ENCODE peak calls at places on chromosomes 2 and 18, in four cellular contexts. S is K562, D is H1, N is GM12891. T is an unnamed sample.

GRCh38 chr2:238127165-238128060 is 11.1 kb upstream of the KLHL30 start:
- DNase-seq in N (no peak), D (no peak), S (peak; percentile 77), T (peak; percentile 62)

GRCh38 chr2:169086893-169087467 is 17.6 kb downstream of the DHRS9 start:
- DNase-seq in S (no peak), D (no peak), N (no peak), T (no peak)

GRCh38 chr2:230956827-230957755 is 32.0 kb upstream of the GPR55 start:
- DNase-seq in D (peak; percentile 60), S (peak; percentile 19), N (no peak), T (no peak)

GRCh38 chr2:102664439-102665042 is 45.2 kb downstream of the SLC9A2 start:
- DNase-seq in D (no peak), S (peak; percentile 76), N (no peak), T (no peak)

GRCh38 chr18:50131591-50131990 is 63.4 kb downstream of the MYO5B start:
- DNase-seq in D (no peak), S (no peak), N (no peak), T (no peak)

GRCh38 chr2:42653908-42654445 is 85.5 kb downstream of the MTA3 start:
- DNase-seq in S (no peak), N (no peak), D (no peak), T (no peak)

GRCh38 chr2:233679176-233679575 is 2.5 kb upstream of the UGT1A7 start:
- DNase-seq in D (no peak), S (no peak), N (no peak), T (no peak)

GRCh38 chr18:59155140-59155539 is 15.5 kb downstream of the SEC11C start:
- DNase-seq in N (no peak), D (no peak), S (no peak), T (no peak)

GRCh38 chr2:9212010-9212638 is 5.5 kb downstream of the ASAP2 start:
- DNase-seq in N (no peak), S (no peak), D (peak; percentile 33), T (no peak)

GRCh38 chr2:120552800-120553471 is 182.7 kb upstream of the GLI2 start:
- DNase-seq in S (peak; percentile 90), D (peak; percentile 91), N (no peak), T (no peak)

GRCh38 chr2:199118701-199119241 is 339.0 kb downstream of the SATB2 start:
- DNase-seq in S (no peak), N (no peak), D (no peak), T (no peak)

GRCh38 chr2:124320072-124320471 is 295.0 kb downstream of the CNTNAP5 start:
- DNase-seq in N (no peak), S (no peak), D (no peak), T (no peak)

GRCh38 chr2:216635701-216636541 is 2.7 kb downstream of the IGFBP2 start:
- DNase-seq in D (peak; percentile 61), N (no peak), S (no peak), T (no peak)

GRCh38 chr2:136000502-136000901 is 15.1 kb upstream of the DARS1 start:
- DNase-seq in S (no peak), D (no peak), N (no peak), T (no peak)

GRCh38 chr2:118202707-118203303 is 114.5 kb downstream of the INSIG2 start:
- DNase-seq in S (peak; percentile 57), D (peak; percentile 77), N (no peak), T (no peak)

DNA sequence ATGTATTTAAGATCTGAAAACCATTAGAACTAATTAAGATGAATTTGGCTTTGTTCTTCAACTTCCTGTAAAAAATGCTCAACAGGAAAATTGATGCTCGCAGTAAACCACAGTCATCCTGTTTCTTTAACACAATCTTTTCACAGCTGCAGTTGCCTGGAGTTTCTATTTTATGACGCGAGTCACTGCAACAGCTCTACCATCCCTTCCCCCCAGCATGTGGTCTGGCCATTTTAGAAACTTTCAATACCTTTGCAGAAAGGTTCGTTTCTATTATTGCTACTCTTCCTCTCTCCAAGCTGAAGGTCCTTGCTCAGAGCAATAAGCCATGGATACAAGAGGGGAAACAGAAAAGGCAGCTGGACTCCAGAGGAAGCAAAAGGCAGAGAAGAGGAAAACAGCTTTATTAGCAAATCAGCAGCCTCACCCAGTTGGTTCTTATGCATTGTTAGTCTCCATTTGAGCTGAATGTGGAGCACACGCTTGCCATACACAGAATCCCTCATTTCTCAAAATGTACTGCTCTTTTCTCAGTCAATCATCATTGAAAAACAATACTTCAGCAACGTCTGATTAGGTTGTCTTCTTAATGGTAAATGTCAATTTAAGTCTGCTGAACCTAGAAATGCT is 3.9 kb downstream of the WIPF1 start:
- DNase-seq in N (no peak), S (no peak), D (no peak), T (no peak)
- TF ChIP-seq POLR2AphosphoS5 in N (peak; percentile 58), S (no peak), D (no peak), T (peak; percentile 80)

GRCh38 chr2:175690113-175690716 is 311.9 kb downstream of the LNPK start:
- DNase-seq in D (no peak), S (peak; percentile 66), N (peak; percentile 12), T (no peak)
- TF ChIP-seq TAF1 in D (no peak), S (no peak), N (no peak), T (no peak)

GRCh38 chr2:147843864-147844690 is 752 bp upstream of the ACVR2A start:
- DNase-seq in S (peak; percentile 89), D (peak; percentile 92), N (peak; percentile 85), T (peak; percentile 82)
- TF ChIP-seq POLR2A in S (peak; percentile 56), D (peak; percentile 93), N (no peak), T (peak; percentile 46)

GRCh38 chr18:55136258-55136657 is 177.0 kb upstream of the CCDC68 start:
- DNase-seq in S (no peak), D (no peak), N (no peak), T (no peak)
- TF ChIP-seq POLR2AphosphoS5 in S (no peak), D (no peak), N (no peak), T (no peak)

DNA sequence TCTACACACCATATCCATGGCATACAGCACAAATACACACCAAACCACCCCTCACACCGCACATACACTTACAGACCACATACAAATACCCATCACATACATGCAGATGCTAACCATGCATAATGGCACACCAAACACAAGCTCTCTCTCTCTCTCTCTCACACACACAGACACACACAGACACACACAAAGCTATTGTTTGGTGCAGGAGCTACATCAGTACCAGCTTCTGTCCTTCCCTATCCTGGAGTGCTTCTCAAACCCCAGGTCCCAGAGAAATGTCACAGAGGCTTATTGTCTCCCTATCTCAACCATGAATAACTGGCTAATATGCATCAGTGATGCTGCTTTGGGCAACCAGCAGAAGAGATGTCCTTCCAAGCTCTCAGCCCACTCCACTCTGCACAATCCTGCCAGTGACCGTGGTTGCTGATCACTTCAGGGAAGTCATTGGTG is 36.5 kb upstream of the ST3GAL5 start:
- DNase-seq in N (no peak), S (no peak), D (no peak), T (no peak)
- TF ChIP-seq TAF1 in N (no peak), S (no peak), D (no peak), T (no peak)

DNA sequence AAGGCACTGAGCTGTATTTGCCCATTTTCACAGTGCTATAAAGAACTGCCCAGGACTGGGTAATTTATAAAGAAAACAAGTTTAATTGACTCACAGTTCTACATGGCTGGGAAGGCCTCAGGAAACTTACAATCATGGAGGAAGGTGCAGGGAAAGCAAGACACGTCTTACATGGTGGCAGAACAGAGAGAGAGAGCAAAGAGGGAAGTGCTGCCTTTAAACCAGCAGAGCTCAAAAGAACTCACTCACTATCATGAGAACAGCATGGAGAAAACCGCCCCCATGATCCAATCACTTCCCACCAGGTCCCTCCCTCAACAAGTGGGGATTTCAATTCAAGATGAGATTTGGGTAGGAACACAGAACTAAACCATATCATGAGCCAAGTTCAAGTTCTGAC is 62.8 kb upstream of the PPP1CB start:
- DNase-seq in D (no peak), N (no peak), S (no peak), T (no peak)
- TF ChIP-seq POLR2A in D (no peak), N (no peak), S (no peak), T (no peak)

DNA sequence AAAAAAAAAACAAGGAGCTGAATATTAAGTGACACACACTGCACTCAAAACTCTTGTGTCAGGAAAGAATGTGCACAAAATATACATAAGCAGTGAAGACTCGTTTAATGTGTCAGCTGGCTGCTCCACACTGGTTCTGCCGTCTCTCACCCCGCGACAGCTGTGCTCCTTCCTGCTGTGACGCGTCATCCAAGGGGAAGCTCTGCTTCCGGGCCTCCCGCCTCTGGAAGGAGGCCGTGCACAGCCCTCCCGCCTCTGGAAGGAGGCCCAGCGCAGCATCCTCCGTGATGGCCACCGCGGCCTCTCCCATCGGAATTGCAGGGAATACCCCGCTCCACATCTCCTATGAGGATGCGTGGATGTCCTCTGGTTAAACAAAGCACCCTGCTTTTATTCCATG is 151.0 kb downstream of the HDAC4 start:
- DNase-seq in N (no peak), D (no peak), S (no peak), T (no peak)
- TF ChIP-seq POLR2AphosphoS5 in N (no peak), D (no peak), S (no peak), T (no peak)